ENCODE peak calls at places on chromosomes 3 and 15, in ten cellular contexts. One of them, this sample, is unnamed.

GRCh38 chr3:101828289-101828688 is 21.0 kb upstream of the NFKBIZ start:
- DNase-seq in PC-3: no peak
- DNase-seq in dorsolateral prefrontal cortex: no peak
- DNase-seq in right lobe of liver: no peak
- DNase-seq in cardiac muscle cell: no peak
- DNase-seq in lung: no peak
- DNase-seq in Panc1: no peak
- DNase-seq in A549: no peak
- DNase-seq in choroid plexus epithelial cell: no peak
- DNase-seq in fibroblast of lung: no peak
- DNase-seq in this sample: no peak

GRCh38 chr15:54979949-54980348 is 216.8 kb downstream of the RSL24D1 start:
- DNase-seq in PC-3: no peak
- DNase-seq in dorsolateral prefrontal cortex: no peak
- DNase-seq in right lobe of liver: no peak
- DNase-seq in cardiac muscle cell: no peak
- DNase-seq in lung: no peak
- DNase-seq in Panc1: no peak
- DNase-seq in A549: no peak
- DNase-seq in choroid plexus epithelial cell: no peak
- DNase-seq in fibroblast of lung: no peak
- DNase-seq in this sample: no peak

GRCh38 chr3:160403028-160403545 is 3.6 kb downstream of the SMC4 start:
- DNase-seq in PC-3: peak; percentile 17
- DNase-seq in dorsolateral prefrontal cortex: no peak
- DNase-seq in right lobe of liver: no peak
- DNase-seq in cardiac muscle cell: no peak
- DNase-seq in lung: no peak
- DNase-seq in Panc1: no peak
- DNase-seq in A549: no peak
- DNase-seq in choroid plexus epithelial cell: peak; percentile 33
- DNase-seq in fibroblast of lung: peak; percentile 64
- DNase-seq in this sample: peak; percentile 41

GRCh38 chr15:82585072-82585471 is 44.8 kb upstream of the RPS17 start:
- DNase-seq in PC-3: no peak
- DNase-seq in dorsolateral prefrontal cortex: no peak
- DNase-seq in right lobe of liver: no peak
- DNase-seq in cardiac muscle cell: peak; percentile 17
- DNase-seq in lung: no peak
- DNase-seq in Panc1: no peak
- DNase-seq in A549: no peak
- DNase-seq in choroid plexus epithelial cell: peak; percentile 76
- DNase-seq in fibroblast of lung: peak; percentile 54
- DNase-seq in this sample: peak; percentile 38

GRCh38 chr3:123151251-123151705 is 50.5 kb upstream of the SEC22A start:
- DNase-seq in PC-3: no peak
- DNase-seq in dorsolateral prefrontal cortex: no peak
- DNase-seq in right lobe of liver: no peak
- DNase-seq in cardiac muscle cell: no peak
- DNase-seq in lung: no peak
- DNase-seq in Panc1: no peak
- DNase-seq in A549: no peak
- DNase-seq in choroid plexus epithelial cell: no peak
- DNase-seq in fibroblast of lung: no peak
- DNase-seq in this sample: no peak

GRCh38 chr15:56327721-56328502 is 37.3 kb upstream of the TEX9 start:
- DNase-seq in PC-3: peak; percentile 73
- DNase-seq in dorsolateral prefrontal cortex: no peak
- DNase-seq in right lobe of liver: no peak
- DNase-seq in cardiac muscle cell: no peak
- DNase-seq in lung: no peak
- DNase-seq in Panc1: no peak
- DNase-seq in A549: no peak
- DNase-seq in choroid plexus epithelial cell: no peak
- DNase-seq in fibroblast of lung: peak; percentile 11
- DNase-seq in this sample: no peak

GRCh38 chr15:82810061-82810862 is 834 bp downstream of the WHAMM start:
- DNase-seq in PC-3: peak; percentile 39
- DNase-seq in dorsolateral prefrontal cortex: peak; percentile 26
- DNase-seq in right lobe of liver: peak; percentile 63
- DNase-seq in cardiac muscle cell: peak; percentile 72
- DNase-seq in lung: no peak
- DNase-seq in Panc1: no peak
- DNase-seq in A549: no peak
- DNase-seq in choroid plexus epithelial cell: peak; percentile 82
- DNase-seq in fibroblast of lung: peak; percentile 69
- DNase-seq in this sample: peak; percentile 71

GRCh38 chr3:136671921-136672320 is 80.3 kb downstream of the STAG1 start:
- DNase-seq in PC-3: peak; percentile 41
- DNase-seq in dorsolateral prefrontal cortex: no peak
- DNase-seq in right lobe of liver: no peak
- DNase-seq in cardiac muscle cell: no peak
- DNase-seq in lung: no peak
- DNase-seq in Panc1: no peak
- DNase-seq in A549: no peak
- DNase-seq in choroid plexus epithelial cell: peak; percentile 66
- DNase-seq in fibroblast of lung: peak; percentile 10
- DNase-seq in this sample: peak; percentile 37

GRCh38 chr3:27960133-27960532 is 238.0 kb upstream of the EOMES start:
- DNase-seq in PC-3: peak; percentile 79
- DNase-seq in dorsolateral prefrontal cortex: no peak
- DNase-seq in right lobe of liver: no peak
- DNase-seq in cardiac muscle cell: no peak
- DNase-seq in lung: no peak
- DNase-seq in Panc1: peak; percentile 22
- DNase-seq in A549: no peak
- DNase-seq in choroid plexus epithelial cell: peak; percentile 0
- DNase-seq in fibroblast of lung: peak; percentile 41
- DNase-seq in this sample: no peak

GRCh38 chr3:141294300-141294699 is 62.7 kb downstream of the PXYLP1 start:
- DNase-seq in PC-3: no peak
- DNase-seq in dorsolateral prefrontal cortex: no peak
- DNase-seq in right lobe of liver: no peak
- DNase-seq in cardiac muscle cell: no peak
- DNase-seq in lung: no peak
- DNase-seq in Panc1: no peak
- DNase-seq in A549: no peak
- DNase-seq in choroid plexus epithelial cell: peak; percentile 49
- DNase-seq in fibroblast of lung: peak; percentile 39
- DNase-seq in this sample: no peak
- H3K4me3 ChIP-seq in PC-3: peak overlapping the region; percentile 58
- H3K4me3 ChIP-seq in dorsolateral prefrontal cortex: peak overlapping the region; percentile 29
- H3K4me3 ChIP-seq in right lobe of liver: peak overlapping the region; percentile 34
- H3K4me3 ChIP-seq in cardiac muscle cell: no peak overlapping the region
- H3K4me3 ChIP-seq in lung: no peak overlapping the region
- H3K4me3 ChIP-seq in Panc1: peak overlapping the region; percentile 5
- H3K4me3 ChIP-seq in A549: peak overlapping the region; percentile 33
- H3K4me3 ChIP-seq in choroid plexus epithelial cell: peak overlapping the region; percentile 28
- H3K4me3 ChIP-seq in fibroblast of lung: peak overlapping the region; percentile 65
- H3K4me3 ChIP-seq in this sample: peak overlapping the region; percentile 55

GRCh38 chr3:107753494-107753893 is 230.7 kb downstream of the BBX start:
- DNase-seq in PC-3: peak; percentile 63
- DNase-seq in dorsolateral prefrontal cortex: peak; percentile 15
- DNase-seq in right lobe of liver: no peak
- DNase-seq in cardiac muscle cell: peak; percentile 52
- DNase-seq in lung: no peak
- DNase-seq in Panc1: peak; percentile 27
- DNase-seq in A549: peak; percentile 5
- DNase-seq in choroid plexus epithelial cell: peak; percentile 58
- DNase-seq in fibroblast of lung: peak; percentile 29
- DNase-seq in this sample: peak; percentile 24
- TF ChIP-seq CTCF in PC-3: peak; percentile 82
- TF ChIP-seq CTCF in dorsolateral prefrontal cortex: peak; percentile 68
- TF ChIP-seq CTCF in right lobe of liver: peak; percentile 67
- TF ChIP-seq CTCF in cardiac muscle cell: peak; percentile 65
- TF ChIP-seq CTCF in lung: peak; percentile 6
- TF ChIP-seq CTCF in Panc1: peak; percentile 72
- TF ChIP-seq CTCF in A549: peak; percentile 43
- TF ChIP-seq CTCF in choroid plexus epithelial cell: peak; percentile 78
- TF ChIP-seq CTCF in fibroblast of lung: peak; percentile 54
- TF ChIP-seq CTCF in this sample: peak; percentile 68

DNA sequence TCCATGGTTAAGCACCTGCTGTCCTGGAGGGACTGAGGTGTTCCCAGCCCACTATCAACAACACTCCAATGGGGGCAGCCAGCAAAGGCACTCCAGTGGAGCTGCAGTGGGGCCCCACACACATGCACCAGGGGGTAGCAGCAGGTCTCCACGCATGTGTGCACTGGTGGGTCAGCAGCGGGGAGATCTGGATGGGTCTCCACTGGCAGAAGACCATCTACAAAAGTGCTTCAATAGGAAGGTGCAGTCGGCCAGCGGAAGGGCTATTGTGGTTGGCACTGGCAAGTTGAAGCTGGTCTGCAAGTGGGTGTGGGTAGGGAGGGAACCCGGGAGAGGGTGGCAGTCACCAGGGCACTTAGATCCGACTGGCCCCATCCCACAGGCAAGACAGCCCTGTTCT is 1355.4 kb downstream of the NSUN3 start:
- DNase-seq in PC-3: no peak
- DNase-seq in dorsolateral prefrontal cortex: no peak
- DNase-seq in right lobe of liver: no peak
- DNase-seq in cardiac muscle cell: no peak
- DNase-seq in lung: no peak
- DNase-seq in Panc1: no peak
- DNase-seq in A549: no peak
- DNase-seq in choroid plexus epithelial cell: no peak
- DNase-seq in fibroblast of lung: no peak
- DNase-seq in this sample: no peak
- H3K4me3 ChIP-seq in PC-3: no peak overlapping the region
- H3K4me3 ChIP-seq in dorsolateral prefrontal cortex: no peak overlapping the region
- H3K4me3 ChIP-seq in right lobe of liver: no peak overlapping the region
- H3K4me3 ChIP-seq in cardiac muscle cell: no peak overlapping the region
- H3K4me3 ChIP-seq in lung: no peak overlapping the region
- H3K4me3 ChIP-seq in Panc1: no peak overlapping the region
- H3K4me3 ChIP-seq in A549: no peak overlapping the region
- H3K4me3 ChIP-seq in choroid plexus epithelial cell: no peak overlapping the region
- H3K4me3 ChIP-seq in fibroblast of lung: no peak overlapping the region
- H3K4me3 ChIP-seq in this sample: no peak overlapping the region

GRCh38 chr15:88624156-88624970 is 3.2 kb downstream of the AEN start:
- DNase-seq in PC-3: no peak
- DNase-seq in dorsolateral prefrontal cortex: no peak
- DNase-seq in right lobe of liver: no peak
- DNase-seq in cardiac muscle cell: peak; percentile 35
- DNase-seq in lung: no peak
- DNase-seq in Panc1: no peak
- DNase-seq in A549: no peak
- DNase-seq in choroid plexus epithelial cell: peak; percentile 68
- DNase-seq in fibroblast of lung: peak; percentile 75
- DNase-seq in this sample: peak; percentile 77
- TF ChIP-seq CTCF in PC-3: peak; percentile 42
- TF ChIP-seq CTCF in dorsolateral prefrontal cortex: peak; percentile 45
- TF ChIP-seq CTCF in right lobe of liver: peak; percentile 40
- TF ChIP-seq CTCF in cardiac muscle cell: peak; percentile 48
- TF ChIP-seq CTCF in lung: peak; percentile 69
- TF ChIP-seq CTCF in Panc1: no peak
- TF ChIP-seq CTCF in A549: no peak
- TF ChIP-seq CTCF in choroid plexus epithelial cell: peak; percentile 62
- TF ChIP-seq CTCF in fibroblast of lung: peak; percentile 62
- TF ChIP-seq CTCF in this sample: peak; percentile 65

GRCh38 chr3:72247126-72247525 is 462.2 kb upstream of the PROK2 start:
- DNase-seq in PC-3: no peak
- DNase-seq in dorsolateral prefrontal cortex: no peak
- DNase-seq in right lobe of liver: no peak
- DNase-seq in cardiac muscle cell: no peak
- DNase-seq in lung: no peak
- DNase-seq in Panc1: no peak
- DNase-seq in A549: no peak
- DNase-seq in choroid plexus epithelial cell: no peak
- DNase-seq in fibroblast of lung: no peak
- DNase-seq in this sample: no peak

GRCh38 chr3:72247645-72248388 is 462.9 kb upstream of the PROK2 start:
- DNase-seq in PC-3: no peak
- DNase-seq in dorsolateral prefrontal cortex: peak; percentile 33
- DNase-seq in right lobe of liver: no peak
- DNase-seq in cardiac muscle cell: no peak
- DNase-seq in lung: no peak
- DNase-seq in Panc1: no peak
- DNase-seq in A549: no peak
- DNase-seq in choroid plexus epithelial cell: no peak
- DNase-seq in fibroblast of lung: no peak
- DNase-seq in this sample: no peak

GRCh38 chr3:72245183-72245811 is 460.3 kb upstream of the PROK2 start:
- DNase-seq in PC-3: no peak
- DNase-seq in dorsolateral prefrontal cortex: peak; percentile 63
- DNase-seq in right lobe of liver: no peak
- DNase-seq in cardiac muscle cell: no peak
- DNase-seq in lung: peak; percentile 32
- DNase-seq in Panc1: no peak
- DNase-seq in A549: no peak
- DNase-seq in choroid plexus epithelial cell: no peak
- DNase-seq in fibroblast of lung: peak; percentile 21
- DNase-seq in this sample: no peak

GRCh38 chr3:72248389-72248761 is 463.4 kb upstream of the PROK2 start:
- DNase-seq in PC-3: no peak
- DNase-seq in dorsolateral prefrontal cortex: no peak
- DNase-seq in right lobe of liver: no peak
- DNase-seq in cardiac muscle cell: no peak
- DNase-seq in lung: no peak
- DNase-seq in Panc1: no peak
- DNase-seq in A549: no peak
- DNase-seq in choroid plexus epithelial cell: no peak
- DNase-seq in fibroblast of lung: no peak
- DNase-seq in this sample: no peak

GRCh38 chr3:72246685-72247084 is 461.7 kb upstream of the PROK2 start:
- DNase-seq in PC-3: no peak
- DNase-seq in dorsolateral prefrontal cortex: peak; percentile 66
- DNase-seq in right lobe of liver: no peak
- DNase-seq in cardiac muscle cell: no peak
- DNase-seq in lung: no peak
- DNase-seq in Panc1: no peak
- DNase-seq in A549: no peak
- DNase-seq in choroid plexus epithelial cell: no peak
- DNase-seq in fibroblast of lung: no peak
- DNase-seq in this sample: no peak
- H3K4me3 ChIP-seq in PC-3: no peak overlapping the region
- H3K4me3 ChIP-seq in dorsolateral prefrontal cortex: no peak overlapping the region
- H3K4me3 ChIP-seq in right lobe of liver: no peak overlapping the region
- H3K4me3 ChIP-seq in cardiac muscle cell: no peak overlapping the region
- H3K4me3 ChIP-seq in lung: no peak overlapping the region
- H3K4me3 ChIP-seq in Panc1: no peak overlapping the region
- H3K4me3 ChIP-seq in A549: no peak overlapping the region
- H3K4me3 ChIP-seq in choroid plexus epithelial cell: no peak overlapping the region
- H3K4me3 ChIP-seq in fibroblast of lung: no peak overlapping the region
- H3K4me3 ChIP-seq in this sample: no peak overlapping the region

This sample was measured in fibroblast of villous mesenchyme.